ENCODE peak calls at places on chromosomes 5 and 9, in seven cellular contexts. C, D, G, W, T, J and S are unnamed samples.

GRCh38 chr5:55502759-55503158 is 32.0 kb downstream of the PLPP1 start:
- DNase-seq in C (no peak), D (no peak), G (no peak), W (no peak), T (no peak), J (no peak), S (no peak)

GRCh38 chr9:101443358-101443757 is 7.8 kb upstream of the ALDOB start:
- DNase-seq in C (no peak), D (no peak), G (no peak), W (no peak), T (peak; percentile 9), J (no peak), S (no peak)

GRCh38 chr9:79896390-79896789 is 324.6 kb downstream of the TLE4 start:
- DNase-seq in C (no peak), D (no peak), G (no peak), W (no peak), T (no peak), J (peak; percentile 4), S (no peak)

GRCh38 chr9:102398205-102398604 is 596.9 kb upstream of the CYLC2 start:
- DNase-seq in C (no peak), D (no peak), G (no peak), W (no peak), T (no peak), J (no peak), S (no peak)

GRCh38 chr5:31824886-31825774 is 186.2 kb downstream of the PDZD2 start:
- DNase-seq in C (no peak), D (peak; percentile 69), G (peak; percentile 9), W (no peak), T (peak; percentile 51), J (peak; percentile 42), S (no peak)

GRCh38 chr5:2536632-2537031 is 214.8 kb downstream of the IRX2 start:
- DNase-seq in C (no peak), D (no peak), G (no peak), W (no peak), T (no peak), J (no peak), S (no peak)

GRCh38 chr5:164303646-164304225 is 798.3 kb downstream of the MAT2B start:
- DNase-seq in C (no peak), D (no peak), G (no peak), W (no peak), T (no peak), J (no peak), S (no peak)

GRCh38 chr9:110410926-110411325 is 73.3 kb upstream of the TXNDC8 start:
- DNase-seq in C (no peak), D (no peak), G (no peak), W (no peak), T (no peak), J (no peak), S (no peak)

GRCh38 chr5:64818245-64818644 is 49.5 kb downstream of the CWC27 start:
- DNase-seq in C (no peak), D (no peak), G (no peak), W (no peak), T (no peak), J (no peak), S (no peak)

GRCh38 chr5:10563132-10563939 is 534 bp upstream of the ANKRD33B start:
- DNase-seq in C (no peak), D (no peak), G (peak; percentile 27), W (no peak), T (peak; percentile 90), J (peak; percentile 41), S (peak; percentile 47)

GRCh38 chr9:113577525-113578261 is 114.2 kb downstream of the RGS3 start:
- DNase-seq in C (no peak), D (no peak), G (no peak), W (no peak), T (no peak), J (peak; percentile 78), S (no peak)

GRCh38 chr5:58771750-58772149 is 188.9 kb downstream of the RAB3C start:
- DNase-seq in C (no peak), D (no peak), G (no peak), W (no peak), T (no peak), J (no peak), S (no peak)